ENCODE peak calls at places on chromosomes 6 and 20, in eight cellular contexts. One of them, this sample, is unnamed.

GRCh38 chr20:12700701-12701100 is 308.1 kb upstream of the SPTLC3 start:
- DNase-seq in fibroblast of pulmonary artery: no peak
- DNase-seq in AG04450: no peak
- DNase-seq in OCI-LY7: no peak
- DNase-seq in AG10803: no peak
- DNase-seq in kidney: no peak
- DNase-seq in GM12864: no peak
- DNase-seq in fibroblast of lung: no peak
- DNase-seq in this sample: no peak

GRCh38 chr6:26553739-26554668 is 15.8 kb downstream of the HMGN4 start:
- DNase-seq in fibroblast of pulmonary artery: peak
- DNase-seq in AG04450: peak
- DNase-seq in OCI-LY7: peak
- DNase-seq in AG10803: peak
- DNase-seq in kidney: peak
- DNase-seq in GM12864: peak
- DNase-seq in fibroblast of lung: peak
- DNase-seq in this sample: peak

GRCh38 chr20:61924858-61925554 is 140.7 kb downstream of the TAF4 start:
- DNase-seq in fibroblast of pulmonary artery: no peak
- DNase-seq in AG04450: no peak
- DNase-seq in OCI-LY7: no peak
- DNase-seq in AG10803: no peak
- DNase-seq in kidney: peak
- DNase-seq in GM12864: no peak
- DNase-seq in fibroblast of lung: no peak
- DNase-seq in this sample: no peak

GRCh38 chr6:153117986-153118886 is 12.8 kb downstream of the RGS17 start:
- DNase-seq in fibroblast of pulmonary artery: peak
- DNase-seq in AG04450: peak
- DNase-seq in OCI-LY7: no peak
- DNase-seq in AG10803: peak
- DNase-seq in kidney: no peak
- DNase-seq in GM12864: peak
- DNase-seq in fibroblast of lung: peak
- DNase-seq in this sample: no peak

GRCh38 chr20:33370296-33370695 is 31.0 kb downstream of the CDK5RAP1 start:
- DNase-seq in fibroblast of pulmonary artery: no peak
- DNase-seq in AG04450: no peak
- DNase-seq in OCI-LY7: no peak
- DNase-seq in AG10803: no peak
- DNase-seq in kidney: no peak
- DNase-seq in GM12864: no peak
- DNase-seq in fibroblast of lung: peak
- DNase-seq in this sample: no peak

GRCh38 chr6:7974932-7975763 is 64.6 kb upstream of the TXNDC5 start:
- DNase-seq in fibroblast of pulmonary artery: peak
- DNase-seq in AG04450: peak
- DNase-seq in OCI-LY7: no peak
- DNase-seq in AG10803: peak
- DNase-seq in kidney: peak
- DNase-seq in GM12864: no peak
- DNase-seq in fibroblast of lung: peak
- DNase-seq in this sample: no peak

GRCh38 chr20:61852268-61853072 is 213.2 kb downstream of the TAF4 start:
- DNase-seq in fibroblast of pulmonary artery: no peak
- DNase-seq in AG04450: no peak
- DNase-seq in OCI-LY7: no peak
- DNase-seq in AG10803: no peak
- DNase-seq in kidney: peak
- DNase-seq in GM12864: no peak
- DNase-seq in fibroblast of lung: no peak
- DNase-seq in this sample: no peak

GRCh38 chr6:158894192-158894591 is 75.0 kb upstream of the EZR start:
- DNase-seq in fibroblast of pulmonary artery: peak
- DNase-seq in AG04450: peak
- DNase-seq in OCI-LY7: no peak
- DNase-seq in AG10803: peak
- DNase-seq in kidney: no peak
- DNase-seq in GM12864: no peak
- DNase-seq in fibroblast of lung: peak
- DNase-seq in this sample: no peak

GRCh38 chr6:169858293-169858934 is 107.0 kb downstream of the ERMARD start:
- DNase-seq in fibroblast of pulmonary artery: no peak
- DNase-seq in AG04450: no peak
- DNase-seq in OCI-LY7: no peak
- DNase-seq in AG10803: no peak
- DNase-seq in kidney: no peak
- DNase-seq in GM12864: no peak
- DNase-seq in fibroblast of lung: no peak
- DNase-seq in this sample: no peak

GRCh38 chr6:53647437-53648094 is 18.0 kb downstream of the KLHL31 start:
- DNase-seq in fibroblast of pulmonary artery: no peak
- DNase-seq in AG04450: no peak
- DNase-seq in OCI-LY7: peak
- DNase-seq in AG10803: no peak
- DNase-seq in kidney: no peak
- DNase-seq in GM12864: peak
- DNase-seq in fibroblast of lung: peak
- DNase-seq in this sample: no peak

GRCh38 chr20:25085756-25086495 is 4.0 kb upstream of the VSX1 start:
- DNase-seq in fibroblast of pulmonary artery: no peak
- DNase-seq in AG04450: no peak
- DNase-seq in OCI-LY7: no peak
- DNase-seq in AG10803: no peak
- DNase-seq in kidney: no peak
- DNase-seq in GM12864: no peak
- DNase-seq in fibroblast of lung: no peak
- DNase-seq in this sample: no peak

GRCh38 chr20:11229772-11230171 is 556.0 kb upstream of the JAG1 start:
- DNase-seq in fibroblast of pulmonary artery: peak
- DNase-seq in AG04450: peak
- DNase-seq in OCI-LY7: no peak
- DNase-seq in AG10803: peak
- DNase-seq in kidney: no peak
- DNase-seq in GM12864: no peak
- DNase-seq in fibroblast of lung: peak
- DNase-seq in this sample: no peak

GRCh38 chr20:58236612-58237317 is 8.3 kb upstream of the ANKRD60 start:
- DNase-seq in fibroblast of pulmonary artery: peak
- DNase-seq in AG04450: no peak
- DNase-seq in OCI-LY7: peak
- DNase-seq in AG10803: peak
- DNase-seq in kidney: peak
- DNase-seq in GM12864: peak
- DNase-seq in fibroblast of lung: peak
- DNase-seq in this sample: peak

GRCh38 chr6:34063641-34064040 is 82.2 kb downstream of the GRM4 start:
- DNase-seq in fibroblast of pulmonary artery: no peak
- DNase-seq in AG04450: no peak
- DNase-seq in OCI-LY7: no peak
- DNase-seq in AG10803: peak
- DNase-seq in kidney: no peak
- DNase-seq in GM12864: no peak
- DNase-seq in fibroblast of lung: no peak
- DNase-seq in this sample: no peak

GRCh38 chr6:19311786-19312185 is 525.4 kb upstream of the ID4 start:
- DNase-seq in fibroblast of pulmonary artery: no peak
- DNase-seq in AG04450: no peak
- DNase-seq in OCI-LY7: no peak
- DNase-seq in AG10803: no peak
- DNase-seq in kidney: no peak
- DNase-seq in GM12864: no peak
- DNase-seq in fibroblast of lung: no peak
- DNase-seq in this sample: no peak

GRCh38 chr6:14321992-14322772 is 204.6 kb downstream of the CD83 start:
- DNase-seq in fibroblast of pulmonary artery: no peak
- DNase-seq in AG04450: no peak
- DNase-seq in OCI-LY7: no peak
- DNase-seq in AG10803: no peak
- DNase-seq in kidney: no peak
- DNase-seq in GM12864: no peak
- DNase-seq in fibroblast of lung: no peak
- DNase-seq in this sample: no peak
- TF ChIP-seq CTCF in fibroblast of pulmonary artery: peak
- TF ChIP-seq CTCF in AG04450: peak
- TF ChIP-seq CTCF in OCI-LY7: no peak
- TF ChIP-seq CTCF in AG10803: no peak
- TF ChIP-seq CTCF in kidney: peak
- TF ChIP-seq CTCF in GM12864: no peak
- TF ChIP-seq CTCF in fibroblast of lung: no peak
- TF ChIP-seq CTCF in this sample: no peak

GRCh38 chr6:111478064-111478476 is 4.9 kb downstream of the REV3L start:
- DNase-seq in fibroblast of pulmonary artery: peak
- DNase-seq in AG04450: no peak
- DNase-seq in OCI-LY7: no peak
- DNase-seq in AG10803: peak
- DNase-seq in kidney: no peak
- DNase-seq in GM12864: no peak
- DNase-seq in fibroblast of lung: peak
- DNase-seq in this sample: no peak

GRCh38 chr6:111481836-111482235 is 1.2 kb downstream of the REV3L start:
- DNase-seq in fibroblast of pulmonary artery: peak
- DNase-seq in AG04450: no peak
- DNase-seq in OCI-LY7: no peak
- DNase-seq in AG10803: peak
- DNase-seq in kidney: no peak
- DNase-seq in GM12864: no peak
- DNase-seq in fibroblast of lung: no peak
- DNase-seq in this sample: no peak

GRCh38 chr6:111477481-111477938 is 5.5 kb downstream of the REV3L start:
- DNase-seq in fibroblast of pulmonary artery: no peak
- DNase-seq in AG04450: no peak
- DNase-seq in OCI-LY7: peak
- DNase-seq in AG10803: no peak
- DNase-seq in kidney: no peak
- DNase-seq in GM12864: no peak
- DNase-seq in fibroblast of lung: peak
- DNase-seq in this sample: no peak

GRCh38 chr6:111480988-111481830 is 1.8 kb downstream of the REV3L start:
- DNase-seq in fibroblast of pulmonary artery: no peak
- DNase-seq in AG04450: no peak
- DNase-seq in OCI-LY7: peak
- DNase-seq in AG10803: no peak
- DNase-seq in kidney: no peak
- DNase-seq in GM12864: no peak
- DNase-seq in fibroblast of lung: peak
- DNase-seq in this sample: no peak

GRCh38 chr6:111478749-111479148 is 4.3 kb downstream of the REV3L start:
- DNase-seq in fibroblast of pulmonary artery: peak
- DNase-seq in AG04450: no peak
- DNase-seq in OCI-LY7: peak
- DNase-seq in AG10803: peak
- DNase-seq in kidney: no peak
- DNase-seq in GM12864: no peak
- DNase-seq in fibroblast of lung: peak
- DNase-seq in this sample: no peak
- TF ChIP-seq CTCF in fibroblast of pulmonary artery: peak
- TF ChIP-seq CTCF in AG04450: peak
- TF ChIP-seq CTCF in OCI-LY7: peak
- TF ChIP-seq CTCF in AG10803: peak
- TF ChIP-seq CTCF in kidney: peak
- TF ChIP-seq CTCF in GM12864: peak
- TF ChIP-seq CTCF in fibroblast of lung: peak
- TF ChIP-seq CTCF in this sample: no peak

DNA sequence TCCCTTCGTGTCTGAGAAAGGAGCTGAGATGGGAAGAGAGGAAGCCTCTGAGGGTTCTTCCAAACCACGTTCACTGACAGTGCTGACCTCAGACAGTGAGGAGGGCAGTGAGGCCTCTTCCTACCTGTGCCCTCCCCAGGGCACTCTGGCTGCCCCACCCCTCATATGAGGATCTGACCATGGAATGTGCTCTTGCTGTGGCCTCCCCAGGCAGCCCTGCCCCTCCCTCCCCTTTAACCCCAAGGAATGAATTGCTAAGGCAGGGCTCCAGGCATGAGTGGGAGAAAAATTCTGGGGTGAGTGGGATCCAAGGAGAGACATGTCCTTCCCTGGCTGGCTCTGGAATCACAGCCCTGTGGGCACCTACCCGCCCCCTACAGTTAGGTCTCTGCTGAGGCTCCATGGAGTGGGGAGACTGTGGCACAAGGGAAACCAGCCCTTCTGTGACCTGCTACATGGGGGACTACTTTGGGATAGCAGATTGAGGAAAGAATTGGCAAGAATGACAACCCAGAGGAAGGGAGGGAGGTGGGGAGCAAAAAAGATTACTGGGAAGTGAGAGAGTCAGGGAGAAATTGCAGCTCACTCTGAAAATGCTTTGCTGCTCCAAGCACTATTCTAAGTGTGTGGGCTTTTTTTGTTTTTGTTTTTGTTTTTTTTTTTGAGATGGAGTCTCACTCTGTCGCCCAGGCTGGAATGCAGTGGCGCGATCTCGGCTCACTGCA is 29.4 kb downstream of the TNXB start:
- DNase-seq in fibroblast of pulmonary artery: no peak
- DNase-seq in AG04450: no peak
- DNase-seq in OCI-LY7: no peak
- DNase-seq in AG10803: peak
- DNase-seq in kidney: no peak
- DNase-seq in GM12864: no peak
- DNase-seq in fibroblast of lung: no peak
- DNase-seq in this sample: no peak
- TF ChIP-seq CTCF in fibroblast of pulmonary artery: no peak
- TF ChIP-seq CTCF in AG04450: no peak
- TF ChIP-seq CTCF in OCI-LY7: no peak
- TF ChIP-seq CTCF in AG10803: no peak
- TF ChIP-seq CTCF in kidney: no peak
- TF ChIP-seq CTCF in GM12864: no peak
- TF ChIP-seq CTCF in fibroblast of lung: no peak
- TF ChIP-seq CTCF in this sample: no peak

GRCh38 chr6:127538750-127539264 is 19.7 kb upstream of the MTCL3 start:
- DNase-seq in fibroblast of pulmonary artery: no peak
- DNase-seq in AG04450: no peak
- DNase-seq in OCI-LY7: no peak
- DNase-seq in AG10803: no peak
- DNase-seq in kidney: no peak
- DNase-seq in GM12864: no peak
- DNase-seq in fibroblast of lung: no peak
- DNase-seq in this sample: no peak

DNA sequence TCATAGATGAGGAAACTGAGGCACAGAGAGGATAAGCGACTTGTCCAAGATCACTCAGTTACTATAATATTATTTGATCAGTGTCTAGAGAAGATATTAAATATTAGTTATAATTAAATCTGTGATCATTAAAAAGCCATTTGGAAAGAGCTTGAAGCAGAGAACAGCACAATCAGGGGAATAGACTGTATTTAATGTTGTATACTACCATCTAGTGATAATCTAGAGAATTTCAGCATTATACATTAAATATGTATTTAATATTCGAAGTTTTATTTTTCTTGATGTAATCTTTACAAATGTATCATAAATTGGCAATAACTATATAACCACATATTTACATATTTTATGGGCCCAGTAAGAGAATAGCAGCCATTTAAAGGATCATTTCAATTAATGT is 20.2 kb upstream of the MTCL3 start:
- DNase-seq in fibroblast of pulmonary artery: peak
- DNase-seq in AG04450: no peak
- DNase-seq in OCI-LY7: peak
- DNase-seq in AG10803: peak
- DNase-seq in kidney: no peak
- DNase-seq in GM12864: no peak
- DNase-seq in fibroblast of lung: peak
- DNase-seq in this sample: no peak
- TF ChIP-seq CTCF in fibroblast of pulmonary artery: peak
- TF ChIP-seq CTCF in AG04450: peak
- TF ChIP-seq CTCF in OCI-LY7: peak
- TF ChIP-seq CTCF in AG10803: peak
- TF ChIP-seq CTCF in kidney: peak
- TF ChIP-seq CTCF in GM12864: no peak
- TF ChIP-seq CTCF in fibroblast of lung: peak
- TF ChIP-seq CTCF in this sample: peak

This sample was measured in progenitor cell of endocrine pancreas.